ENCODE peak calls at places on chromosome 13, in four cellular contexts. J is spleen, H is body of pancreas, B is A549. K is an unnamed sample.

GRCh38 chr13:33606692-33607091 is 211.3 kb upstream of the RFC3 start:
- DNase-seq in J (no peak), H (no peak), B (no peak), K (no peak)

GRCh38 chr13:33676700-33677048 is 141.3 kb upstream of the RFC3 start:
- DNase-seq in J (no peak), H (peak), B (peak), K (peak)

GRCh38 chr13:24022568-24022967 is 125.3 kb upstream of the C1QTNF9B start:
- DNase-seq in J (no peak), H (no peak), B (no peak), K (no peak)

GRCh38 chr13:66033924-66034323 is 1196.2 kb downstream of the PCDH9 start:
- DNase-seq in J (no peak), H (no peak), B (no peak), K (no peak)

GRCh38 chr13:95474992-95475391 is 77.5 kb upstream of the CLDN10 start:
- DNase-seq in J (no peak), H (no peak), B (no peak), K (no peak)

GRCh38 chr13:65932587-65933239 is 1297.4 kb downstream of the PCDH9 start:
- DNase-seq in J (no peak), H (no peak), B (no peak), K (no peak)

GRCh38 chr13:42796747-42797356 is 15.5 kb downstream of the FAM216B start:
- DNase-seq in J (no peak), H (no peak), B (no peak), K (no peak)

GRCh38 chr13:23859904-23860303 is 29.3 kb downstream of the MIPEP start:
- DNase-seq in J (no peak), H (no peak), B (no peak), K (no peak)

GRCh38 chr13:93624371-93624777 is 397.8 kb downstream of the GPC6 start:
- DNase-seq in J (no peak), H (no peak), B (no peak), K (no peak)

GRCh38 chr13:38090913-38091312 is 221.3 kb upstream of the TRPC4 start:
- DNase-seq in J (no peak), H (no peak), B (no peak), K (no peak)

GRCh38 chr13:35704331-35704730 is 227.8 kb upstream of the MAB21L1 start:
- DNase-seq in J (no peak), H (no peak), B (no peak), K (no peak)

GRCh38 chr13:80923907-80924306 is 583.0 kb upstream of the SPRY2 start:
- DNase-seq in J (no peak), H (no peak), B (no peak), K (no peak)

GRCh38 chr13:47632311-47632710 is 368.8 kb downstream of the SUCLA2 start:
- DNase-seq in J (no peak), H (no peak), B (no peak), K (no peak)

GRCh38 chr13:31134055-31134711 is 27.5 kb downstream of the HSPH1 start:
- DNase-seq in J (no peak), H (no peak), B (no peak), K (no peak)

GRCh38 chr13:55534306-55534705 is 1606.4 kb upstream of the PRR20A start:
- DNase-seq in J (no peak), H (no peak), B (no peak), K (no peak)

DNA sequence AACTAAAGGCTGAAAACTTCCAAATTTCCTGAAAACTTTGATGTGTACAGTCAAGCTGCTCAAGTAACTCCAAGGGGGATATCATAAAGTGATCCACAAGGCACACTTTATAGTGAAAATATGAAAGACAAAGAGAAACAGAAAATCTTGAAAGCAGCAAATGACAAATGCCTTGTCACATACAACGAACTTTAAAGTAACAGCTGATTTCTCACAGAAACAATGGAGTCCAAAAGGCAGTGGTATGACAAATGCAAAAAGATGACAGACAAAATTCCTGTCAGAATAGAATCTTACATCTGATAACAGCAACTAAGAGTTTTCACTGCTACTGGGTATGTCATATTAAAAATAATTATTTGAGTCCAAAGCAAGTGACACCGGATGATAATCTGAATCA is 1602.3 kb upstream of the PRR20A start:
- DNase-seq in J (no peak), H (no peak), B (no peak), K (no peak)
- TF ChIP-seq POLR2A in J (no peak), H (no peak), B (no peak), K (no peak)

GRCh38 chr13:41457589-41458186 is 338 bp downstream of the RGCC start:
- DNase-seq in J (peak), H (no peak), B (no peak), K (no peak)

GRCh38 chr13:41458939-41459753 is 1.8 kb downstream of the RGCC start:
- DNase-seq in J (peak), H (peak), B (peak), K (no peak)

GRCh38 chr13:41459754-41460111 is 2.4 kb downstream of the RGCC start:
- DNase-seq in J (no peak), H (no peak), B (no peak), K (no peak)

GRCh38 chr13:41456768-41457588 is at the start of gene RGCC:
- DNase-seq in J (peak), H (peak), B (peak), K (no peak)

DNA sequence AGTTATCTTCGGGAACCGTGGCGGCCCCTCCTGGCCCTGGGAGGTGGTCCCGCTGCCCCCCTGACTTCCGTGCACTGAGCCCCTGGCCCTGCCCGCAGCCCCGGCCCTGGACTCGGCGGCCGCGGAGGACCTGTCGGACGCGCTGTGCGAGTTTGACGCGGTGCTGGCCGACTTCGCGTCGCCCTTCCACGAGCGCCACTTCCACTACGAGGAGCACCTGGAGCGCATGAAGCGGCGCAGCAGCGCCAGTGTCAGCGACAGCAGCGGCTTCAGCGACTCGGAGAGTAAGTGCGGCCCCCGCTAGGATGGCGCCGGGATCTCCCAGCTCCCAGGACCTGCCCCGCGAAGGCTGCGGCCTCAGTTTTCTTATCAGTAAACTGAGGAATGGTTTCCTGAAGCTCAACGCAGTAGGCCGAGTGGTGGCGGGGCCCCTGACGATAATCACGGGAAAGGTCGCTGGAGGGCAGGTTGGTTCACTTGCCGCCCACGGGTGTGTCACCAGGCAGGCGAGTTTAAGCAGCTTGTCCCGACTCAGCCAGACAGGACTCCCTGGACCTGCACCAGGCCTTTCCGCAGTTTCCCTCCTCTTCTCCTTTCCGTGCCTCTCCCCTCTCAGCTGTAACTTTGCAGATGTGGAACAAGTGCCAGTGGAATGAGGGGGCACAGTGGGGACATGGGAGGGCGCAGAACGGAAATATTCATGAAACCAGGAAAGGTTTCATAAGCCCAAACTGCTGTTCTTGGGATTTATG is 1.0 kb downstream of the RGCC start:
- DNase-seq in J (peak), H (peak), B (no peak), K (no peak)
- TF ChIP-seq POLR2A in J (no peak), H (no peak), B (no peak), K (no peak)

GRCh38 chr13:98576215-98576945 is 527 bp downstream of the STK24 start:
- DNase-seq in J (peak), H (peak), B (no peak), K (no peak)
- TF ChIP-seq POLR2A in J (no peak), H (peak), B (no peak), K (no peak)

DNA sequence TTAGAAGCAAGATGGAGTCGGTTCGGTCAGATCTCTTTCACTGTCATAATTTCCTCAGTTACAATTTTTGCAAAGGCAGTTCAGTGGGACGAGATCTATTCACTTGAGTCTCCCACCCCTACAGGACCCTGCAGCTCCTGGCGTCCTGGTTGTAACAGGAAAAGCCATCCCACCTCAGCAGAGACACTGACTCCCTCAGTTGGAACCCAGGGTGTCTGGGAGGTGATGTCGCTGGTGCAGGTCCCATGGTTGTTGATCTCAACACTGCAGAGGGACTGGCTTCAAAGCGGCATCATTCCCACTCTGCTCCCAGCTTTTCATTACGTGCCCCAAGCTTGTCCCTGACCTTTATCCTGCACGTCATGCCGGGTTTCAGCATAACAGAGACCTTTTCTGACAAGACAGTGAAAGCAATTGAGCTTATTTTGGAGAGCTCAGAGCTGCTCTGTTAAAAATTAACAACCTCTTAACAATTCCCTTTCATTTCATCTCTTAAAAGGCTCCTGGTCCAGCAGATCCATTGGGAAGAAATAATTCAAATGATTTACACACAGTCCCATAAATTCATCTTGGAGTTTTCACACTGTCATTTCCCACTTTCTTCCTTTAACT is 17.6 kb upstream of the COG3 start:
- DNase-seq in J (no peak), H (no peak), B (no peak), K (no peak)
- TF ChIP-seq POLR2A in J (no peak), H (no peak), B (no peak), K (no peak)

DNA sequence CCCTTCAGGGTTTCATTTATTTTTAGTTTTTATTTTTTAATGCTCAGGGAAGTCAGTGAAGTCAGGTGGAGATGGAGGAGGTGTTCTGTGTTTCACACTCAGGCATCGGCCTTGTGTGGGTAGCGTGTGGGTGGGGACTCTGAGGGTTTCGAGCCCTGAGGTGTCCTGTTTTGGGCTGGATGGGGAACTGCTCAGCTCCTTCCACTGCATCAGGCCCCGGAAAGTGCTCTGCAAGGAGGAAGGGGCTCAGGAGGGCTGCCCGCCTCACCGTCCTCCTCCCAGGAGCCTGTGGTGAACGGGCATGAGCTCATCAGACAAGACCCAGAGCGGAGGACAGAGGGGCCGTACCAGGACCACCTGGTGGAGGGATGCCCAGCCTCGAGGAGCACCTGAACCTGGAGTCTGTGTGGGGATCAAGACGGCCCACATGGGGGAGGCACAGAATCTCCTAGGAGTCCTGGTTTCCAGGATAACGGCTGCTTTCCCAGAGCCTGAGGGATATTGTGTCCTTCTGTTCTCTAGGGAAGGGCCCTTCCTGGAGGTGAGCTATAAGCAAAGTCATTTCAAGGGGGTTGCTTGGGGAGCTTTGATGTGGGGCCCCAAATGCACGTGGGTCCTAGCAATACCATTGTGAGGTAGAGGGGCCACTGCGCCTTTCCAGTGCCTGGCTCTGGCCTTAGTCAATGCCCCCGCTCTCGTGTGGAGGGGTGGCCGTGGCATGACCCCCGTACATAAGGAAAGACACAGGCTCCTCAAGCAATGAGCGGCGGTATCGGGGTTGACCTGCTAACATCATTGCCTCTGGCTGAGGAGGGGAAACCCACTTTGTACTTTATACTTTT is 13.5 kb upstream of the GAS6 start:
- DNase-seq in J (no peak), H (no peak), B (no peak), K (no peak)
- TF ChIP-seq POLR2A in J (no peak), H (no peak), B (no peak), K (no peak)

DNA sequence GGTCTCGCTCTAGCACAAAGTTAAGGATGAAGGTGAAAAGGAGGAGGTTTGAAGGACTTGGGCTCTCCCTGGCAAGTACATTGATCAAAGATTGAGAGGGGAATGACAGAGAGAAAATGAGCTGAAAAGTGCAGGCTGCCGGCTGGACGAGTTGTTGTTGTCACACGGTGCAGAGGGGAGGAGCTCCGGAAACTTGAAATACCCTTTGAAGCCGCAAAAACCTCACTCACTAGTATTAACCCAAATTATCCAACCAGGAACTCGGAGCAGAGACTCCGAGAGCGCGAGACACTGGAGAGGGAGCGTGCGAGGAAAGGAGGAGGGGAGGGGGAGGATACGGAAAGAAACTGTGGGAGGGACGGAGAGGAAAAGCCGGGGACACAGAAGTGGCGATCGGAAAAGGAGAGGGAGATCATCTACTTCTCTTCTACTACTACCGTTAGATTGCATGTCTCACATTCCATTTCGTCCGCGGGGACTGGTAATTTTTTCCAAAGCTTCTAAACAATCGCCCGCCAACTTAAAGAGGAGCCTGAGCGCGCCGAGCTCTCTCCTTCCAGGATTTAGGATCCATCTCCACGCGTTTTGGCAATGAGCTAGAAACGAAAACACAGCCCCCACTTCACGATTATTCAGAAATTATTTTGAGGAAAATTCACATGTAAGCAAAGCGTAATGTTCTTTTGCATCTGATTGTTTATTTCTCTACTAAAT is at the start of gene DACH1:
- DNase-seq in J (peak), H (peak), B (no peak), K (peak)
- TF ChIP-seq POLR2A in J (no peak), H (peak), B (no peak), K (no peak)

DNA sequence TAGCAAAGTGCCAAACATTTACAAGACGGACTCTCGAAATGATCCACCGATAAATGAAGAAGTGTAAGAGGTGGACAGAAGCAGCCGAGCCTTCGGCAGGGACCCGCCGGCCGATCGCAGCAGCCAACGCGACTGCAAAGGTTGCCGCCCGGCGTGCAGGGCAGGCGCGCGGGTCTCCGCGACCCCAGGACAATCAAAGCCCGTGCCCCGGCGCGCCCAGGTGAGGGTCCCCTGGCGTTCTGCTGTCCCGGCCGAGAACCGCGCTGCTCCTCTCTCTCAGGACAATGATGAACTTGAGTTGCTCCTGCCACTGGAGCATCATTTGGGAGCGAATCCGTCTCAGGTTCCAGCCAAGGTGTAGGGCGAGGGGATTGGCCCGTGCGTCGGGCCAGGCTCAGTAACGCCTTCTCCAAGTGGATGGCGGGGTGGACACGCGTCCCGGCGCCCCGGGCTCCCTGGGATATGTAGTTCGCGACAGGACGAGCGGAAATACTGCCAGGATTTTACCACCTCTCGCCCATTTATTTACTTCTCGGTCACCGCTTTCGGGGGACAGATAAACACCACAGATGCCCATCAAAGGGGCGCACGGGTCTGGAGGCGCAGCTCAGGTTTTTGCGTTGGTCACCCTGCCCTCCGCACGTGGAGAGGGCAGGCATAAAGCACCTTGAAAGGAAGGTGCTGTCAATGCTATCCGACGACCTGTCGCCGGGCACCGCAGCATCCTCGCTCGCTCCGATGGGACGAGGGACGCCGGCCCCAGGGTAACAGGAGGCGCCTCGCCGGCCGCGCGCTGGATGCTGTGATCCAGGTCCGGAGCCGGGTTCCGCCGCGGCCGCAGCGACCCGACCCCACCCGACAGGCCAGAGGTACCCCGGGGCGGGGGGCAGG is at the start of the genes BIVM and POGLUT2:
- DNase-seq in J (peak), H (peak), B (peak), K (peak)
- TF ChIP-seq POLR2A in J (no peak), H (peak), B (peak), K (peak)

GRCh38 chr13:19634129-19634740 is 776 bp downstream of the MPHOSPH8 start:
- DNase-seq in J (no peak), H (peak), B (no peak), K (no peak)

GRCh38 chr13:19632915-19633339 is 532 bp upstream of the MPHOSPH8 start:
- DNase-seq in J (no peak), H (no peak), B (no peak), K (no peak)

GRCh38 chr13:19633340-19634128 is at the start of gene MPHOSPH8:
- DNase-seq in J (peak), H (peak), B (peak), K (peak)
- TF ChIP-seq POLR2A in J (peak), H (peak), B (peak), K (peak)

DNA sequence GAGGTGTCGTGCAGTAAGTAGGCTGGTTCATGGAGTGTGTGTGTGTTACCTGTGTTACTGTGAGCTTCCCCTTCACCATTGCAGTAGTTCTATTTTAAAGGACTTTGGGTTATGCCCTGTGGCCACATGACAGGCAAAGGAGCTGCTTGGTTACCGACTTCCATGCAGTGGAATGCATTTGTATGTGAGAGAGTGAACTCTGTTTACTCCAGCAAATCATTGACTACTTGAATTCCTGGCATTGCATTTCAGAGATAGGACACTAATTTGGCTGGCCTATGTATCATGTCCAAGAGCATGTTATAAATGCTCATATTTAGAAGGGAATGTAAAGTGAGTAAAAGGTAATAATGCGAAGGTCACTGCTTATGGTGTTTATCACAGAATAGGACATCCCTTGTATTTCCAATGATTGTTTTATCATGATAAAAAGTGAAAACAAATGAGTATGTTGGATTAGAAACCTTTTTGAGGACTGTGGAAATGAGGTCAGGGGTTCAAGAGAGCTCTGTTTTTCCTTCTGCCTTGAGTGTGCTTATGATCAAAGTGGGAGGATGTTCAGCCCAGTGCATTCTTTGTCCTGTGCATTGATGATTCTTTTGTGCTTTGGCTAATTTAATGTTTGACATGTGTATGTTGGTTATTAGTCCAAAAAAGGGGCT is 156.5 kb downstream of the LMO7 start:
- DNase-seq in J (no peak), H (peak), B (peak), K (no peak)
- TF ChIP-seq POLR2A in J (no peak), H (no peak), B (no peak), K (no peak)

K was measured in H54.